ENCODE peak calls at places on chromosomes 6 and 20, in nine cellular contexts. One of them, this sample, is unnamed.

GRCh38 chr6:136775548-136775947 is 16.7 kb downstream of the MAP3K5 start:
- DNase-seq in AG04449: peak
- DNase-seq in hepatocyte: no peak
- DNase-seq in AG09309: peak
- DNase-seq in heart right ventricle: no peak
- DNase-seq in colonic mucosa: no peak
- DNase-seq in glutamatergic neuron: no peak
- DNase-seq in AG09319: no peak
- DNase-seq in WERI-Rb-1: no peak
- DNase-seq in this sample: no peak

GRCh38 chr6:34709386-34709785 is 12.8 kb upstream of the ILRUN start:
- DNase-seq in AG04449: no peak
- DNase-seq in hepatocyte: peak
- DNase-seq in AG09309: no peak
- DNase-seq in heart right ventricle: peak
- DNase-seq in colonic mucosa: no peak
- DNase-seq in glutamatergic neuron: peak
- DNase-seq in AG09319: peak
- DNase-seq in WERI-Rb-1: peak
- DNase-seq in this sample: no peak

GRCh38 chr6:18088419-18089296 is 33.8 kb downstream of the NHLRC1 start:
- DNase-seq in AG04449: no peak
- DNase-seq in hepatocyte: no peak
- DNase-seq in AG09309: no peak
- DNase-seq in heart right ventricle: no peak
- DNase-seq in colonic mucosa: no peak
- DNase-seq in glutamatergic neuron: no peak
- DNase-seq in AG09319: no peak
- DNase-seq in WERI-Rb-1: no peak
- DNase-seq in this sample: no peak

GRCh38 chr6:122647765-122648164 is 37.6 kb downstream of the PKIB start:
- DNase-seq in AG04449: no peak
- DNase-seq in hepatocyte: no peak
- DNase-seq in AG09309: no peak
- DNase-seq in heart right ventricle: no peak
- DNase-seq in colonic mucosa: no peak
- DNase-seq in glutamatergic neuron: no peak
- DNase-seq in AG09319: no peak
- DNase-seq in WERI-Rb-1: no peak
- DNase-seq in this sample: no peak

GRCh38 chr6:3610206-3610605 is 141.3 kb downstream of the PXDC1 start:
- DNase-seq in AG04449: peak
- DNase-seq in hepatocyte: peak
- DNase-seq in AG09309: no peak
- DNase-seq in heart right ventricle: no peak
- DNase-seq in colonic mucosa: no peak
- DNase-seq in glutamatergic neuron: no peak
- DNase-seq in AG09319: no peak
- DNase-seq in WERI-Rb-1: peak
- DNase-seq in this sample: no peak

GRCh38 chr6:79233611-79234149 is 802 bp downstream of the HMGN3 start:
- DNase-seq in AG04449: peak
- DNase-seq in hepatocyte: peak
- DNase-seq in AG09309: peak
- DNase-seq in heart right ventricle: peak
- DNase-seq in colonic mucosa: peak
- DNase-seq in glutamatergic neuron: peak
- DNase-seq in AG09319: peak
- DNase-seq in WERI-Rb-1: peak
- DNase-seq in this sample: no peak

GRCh38 chr20:6489361-6490154 is 277.9 kb upstream of the BMP2 start:
- DNase-seq in AG04449: no peak
- DNase-seq in hepatocyte: peak
- DNase-seq in AG09309: no peak
- DNase-seq in heart right ventricle: no peak
- DNase-seq in colonic mucosa: peak
- DNase-seq in glutamatergic neuron: no peak
- DNase-seq in AG09319: no peak
- DNase-seq in WERI-Rb-1: peak
- DNase-seq in this sample: no peak

GRCh38 chr20:9520096-9520495 is 5.7 kb downstream of the LAMP5 start:
- DNase-seq in AG04449: no peak
- DNase-seq in hepatocyte: no peak
- DNase-seq in AG09309: no peak
- DNase-seq in heart right ventricle: no peak
- DNase-seq in colonic mucosa: no peak
- DNase-seq in glutamatergic neuron: no peak
- DNase-seq in AG09319: no peak
- DNase-seq in WERI-Rb-1: no peak
- DNase-seq in this sample: no peak

GRCh38 chr20:25043499-25044260 is 14.3 kb downstream of the ACSS1 start:
- DNase-seq in AG04449: no peak
- DNase-seq in hepatocyte: no peak
- DNase-seq in AG09309: no peak
- DNase-seq in heart right ventricle: no peak
- DNase-seq in colonic mucosa: no peak
- DNase-seq in glutamatergic neuron: no peak
- DNase-seq in AG09319: no peak
- DNase-seq in WERI-Rb-1: no peak
- DNase-seq in this sample: no peak

GRCh38 chr6:134593024-134593423 is 275.1 kb upstream of the SGK1 start:
- DNase-seq in AG04449: no peak
- DNase-seq in hepatocyte: no peak
- DNase-seq in AG09309: no peak
- DNase-seq in heart right ventricle: no peak
- DNase-seq in colonic mucosa: no peak
- DNase-seq in glutamatergic neuron: no peak
- DNase-seq in AG09319: no peak
- DNase-seq in WERI-Rb-1: no peak
- DNase-seq in this sample: no peak

GRCh38 chr6:158518196-158519127 is 41.4 kb upstream of the TMEM181 start:
- DNase-seq in AG04449: no peak
- DNase-seq in hepatocyte: peak
- DNase-seq in AG09309: peak
- DNase-seq in heart right ventricle: peak
- DNase-seq in colonic mucosa: peak
- DNase-seq in glutamatergic neuron: peak
- DNase-seq in AG09319: peak
- DNase-seq in WERI-Rb-1: peak
- DNase-seq in this sample: no peak

GRCh38 chr6:108748959-108749358 is 99.3 kb upstream of the ARMC2 start:
- DNase-seq in AG04449: no peak
- DNase-seq in hepatocyte: no peak
- DNase-seq in AG09309: no peak
- DNase-seq in heart right ventricle: no peak
- DNase-seq in colonic mucosa: no peak
- DNase-seq in glutamatergic neuron: no peak
- DNase-seq in AG09319: no peak
- DNase-seq in WERI-Rb-1: no peak
- DNase-seq in this sample: no peak

GRCh38 chr20:45383131-45383530 is 5.0 kb upstream of the TP53TG5 start:
- DNase-seq in AG04449: no peak
- DNase-seq in hepatocyte: no peak
- DNase-seq in AG09309: no peak
- DNase-seq in heart right ventricle: no peak
- DNase-seq in colonic mucosa: no peak
- DNase-seq in glutamatergic neuron: no peak
- DNase-seq in AG09319: no peak
- DNase-seq in WERI-Rb-1: no peak
- DNase-seq in this sample: no peak

GRCh38 chr20:4717816-4718215 is 3.9 kb upstream of the PRND start:
- DNase-seq in AG04449: no peak
- DNase-seq in hepatocyte: no peak
- DNase-seq in AG09309: no peak
- DNase-seq in heart right ventricle: no peak
- DNase-seq in colonic mucosa: no peak
- DNase-seq in glutamatergic neuron: no peak
- DNase-seq in AG09319: no peak
- DNase-seq in WERI-Rb-1: no peak
- DNase-seq in this sample: no peak

GRCh38 chr20:32440758-32441078 is 82.6 kb downstream of the ASXL1 start:
- DNase-seq in AG04449: no peak
- DNase-seq in hepatocyte: no peak
- DNase-seq in AG09309: no peak
- DNase-seq in heart right ventricle: no peak
- DNase-seq in colonic mucosa: no peak
- DNase-seq in glutamatergic neuron: no peak
- DNase-seq in AG09319: no peak
- DNase-seq in WERI-Rb-1: no peak
- DNase-seq in this sample: no peak

GRCh38 chr20:32437391-32438074 is 79.4 kb downstream of the ASXL1 start:
- DNase-seq in AG04449: no peak
- DNase-seq in hepatocyte: peak
- DNase-seq in AG09309: no peak
- DNase-seq in heart right ventricle: no peak
- DNase-seq in colonic mucosa: no peak
- DNase-seq in glutamatergic neuron: no peak
- DNase-seq in AG09319: no peak
- DNase-seq in WERI-Rb-1: no peak
- DNase-seq in this sample: no peak

GRCh38 chr20:32438331-32438858 is 80.3 kb downstream of the ASXL1 start:
- DNase-seq in AG04449: no peak
- DNase-seq in hepatocyte: no peak
- DNase-seq in AG09309: no peak
- DNase-seq in heart right ventricle: no peak
- DNase-seq in colonic mucosa: no peak
- DNase-seq in glutamatergic neuron: no peak
- DNase-seq in AG09319: no peak
- DNase-seq in WERI-Rb-1: no peak
- DNase-seq in this sample: no peak

GRCh38 chr20:32440069-32440757 is 82.1 kb downstream of the ASXL1 start:
- DNase-seq in AG04449: no peak
- DNase-seq in hepatocyte: peak
- DNase-seq in AG09309: no peak
- DNase-seq in heart right ventricle: no peak
- DNase-seq in colonic mucosa: no peak
- DNase-seq in glutamatergic neuron: no peak
- DNase-seq in AG09319: no peak
- DNase-seq in WERI-Rb-1: no peak
- DNase-seq in this sample: no peak

DNA sequence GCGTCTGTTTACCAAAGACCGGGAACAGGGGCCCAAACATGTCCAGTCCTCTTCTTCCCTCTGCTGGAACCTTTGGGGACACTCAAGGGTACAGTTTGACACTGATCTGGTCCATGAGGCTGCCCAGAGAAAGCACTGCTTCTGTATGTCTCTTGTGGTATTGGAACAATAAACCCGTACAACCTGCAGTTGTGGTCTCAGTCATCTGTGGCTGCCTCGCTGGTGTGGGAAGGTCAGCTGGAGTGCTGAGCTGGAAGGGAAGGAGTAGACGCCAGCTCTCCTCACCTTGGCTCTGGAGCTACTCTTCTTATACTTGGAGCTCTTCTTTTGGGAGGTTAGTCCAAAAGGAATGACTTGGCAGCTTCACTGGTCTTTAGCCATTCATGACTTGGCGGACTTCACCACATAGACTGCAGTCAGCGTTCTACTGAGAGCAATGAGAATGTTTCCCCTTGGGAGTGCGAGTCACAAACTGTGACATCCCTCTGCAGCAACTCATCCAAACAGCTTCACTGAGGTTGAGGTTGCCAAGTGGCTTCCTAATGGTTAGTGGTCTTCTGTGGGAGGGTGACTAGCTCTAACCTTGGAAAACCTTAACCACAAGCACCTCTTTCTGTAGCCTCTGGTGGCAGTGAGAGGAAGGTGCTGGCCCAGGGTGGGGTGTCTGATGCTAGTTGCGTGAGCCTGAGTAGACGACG is 81.2 kb downstream of the ASXL1 start:
- DNase-seq in AG04449: peak
- DNase-seq in hepatocyte: peak
- DNase-seq in AG09309: peak
- DNase-seq in heart right ventricle: no peak
- DNase-seq in colonic mucosa: no peak
- DNase-seq in glutamatergic neuron: no peak
- DNase-seq in AG09319: peak
- DNase-seq in WERI-Rb-1: no peak
- DNase-seq in this sample: no peak
- TF ChIP-seq CTCF in AG04449: no peak
- TF ChIP-seq CTCF in hepatocyte: peak
- TF ChIP-seq CTCF in AG09309: peak
- TF ChIP-seq CTCF in heart right ventricle: no peak
- TF ChIP-seq CTCF in colonic mucosa: no peak
- TF ChIP-seq CTCF in glutamatergic neuron: no peak
- TF ChIP-seq CTCF in AG09319: no peak
- TF ChIP-seq CTCF in WERI-Rb-1: no peak
- TF ChIP-seq CTCF in this sample: no peak

GRCh38 chr20:50931048-50931305 is 260 bp downstream of the ADNP start:
- DNase-seq in AG04449: no peak
- DNase-seq in hepatocyte: no peak
- DNase-seq in AG09309: no peak
- DNase-seq in heart right ventricle: no peak
- DNase-seq in colonic mucosa: no peak
- DNase-seq in glutamatergic neuron: no peak
- DNase-seq in AG09319: no peak
- DNase-seq in WERI-Rb-1: no peak
- DNase-seq in this sample: no peak
- TF ChIP-seq CTCF in AG04449: no peak
- TF ChIP-seq CTCF in hepatocyte: no peak
- TF ChIP-seq CTCF in AG09309: no peak
- TF ChIP-seq CTCF in heart right ventricle: no peak
- TF ChIP-seq CTCF in colonic mucosa: no peak
- TF ChIP-seq CTCF in glutamatergic neuron: no peak
- TF ChIP-seq CTCF in AG09319: no peak
- TF ChIP-seq CTCF in WERI-Rb-1: no peak
- TF ChIP-seq CTCF in this sample: no peak

DNA sequence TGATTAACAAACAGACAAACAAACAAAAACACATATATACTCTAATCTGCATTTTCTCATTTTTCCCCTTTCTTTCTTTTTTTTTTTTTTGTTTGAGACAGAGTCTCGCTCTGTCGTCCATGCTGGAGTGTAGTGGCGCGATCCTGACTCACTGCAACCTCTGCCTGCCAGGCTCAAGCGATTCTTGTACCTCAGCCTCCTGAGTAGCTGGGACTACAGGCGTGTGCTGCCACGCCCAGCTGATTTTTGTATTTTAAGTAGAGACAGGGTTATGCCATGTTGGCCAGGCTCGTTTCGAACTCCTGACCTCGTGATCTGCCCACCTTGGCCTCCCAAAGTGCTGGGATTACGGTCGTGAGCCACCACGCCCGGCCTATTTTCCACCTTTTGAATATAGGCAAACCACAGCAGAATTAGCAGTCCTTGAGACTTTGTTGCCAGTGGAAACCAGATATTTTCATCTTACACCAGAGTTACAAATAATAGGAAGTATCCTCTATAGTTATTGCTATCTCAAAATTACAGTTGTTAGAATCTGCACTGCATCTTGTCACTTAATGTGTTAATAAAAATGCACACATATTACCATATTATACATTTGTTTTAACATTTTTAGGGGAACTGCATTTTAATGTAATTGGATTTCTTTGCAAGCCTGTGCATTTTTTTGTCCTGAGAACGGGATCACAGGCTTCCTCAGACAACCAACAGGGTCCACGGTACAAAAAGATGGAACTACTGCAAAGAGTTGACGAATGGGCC is 208.2 kb upstream of the ZNF217 start:
- DNase-seq in AG04449: no peak
- DNase-seq in hepatocyte: no peak
- DNase-seq in AG09309: no peak
- DNase-seq in heart right ventricle: no peak
- DNase-seq in colonic mucosa: peak
- DNase-seq in glutamatergic neuron: no peak
- DNase-seq in AG09319: no peak
- DNase-seq in WERI-Rb-1: no peak
- DNase-seq in this sample: no peak
- TF ChIP-seq CTCF in AG04449: no peak
- TF ChIP-seq CTCF in hepatocyte: no peak
- TF ChIP-seq CTCF in AG09309: no peak
- TF ChIP-seq CTCF in heart right ventricle: no peak
- TF ChIP-seq CTCF in colonic mucosa: no peak
- TF ChIP-seq CTCF in glutamatergic neuron: no peak
- TF ChIP-seq CTCF in AG09319: no peak
- TF ChIP-seq CTCF in WERI-Rb-1: no peak
- TF ChIP-seq CTCF in this sample: no peak

GRCh38 chr6:166485651-166486535 is 100.6 kb downstream of the RAMACL start:
- DNase-seq in AG04449: no peak
- DNase-seq in hepatocyte: no peak
- DNase-seq in AG09309: no peak
- DNase-seq in heart right ventricle: no peak
- DNase-seq in colonic mucosa: no peak
- DNase-seq in glutamatergic neuron: peak
- DNase-seq in AG09319: no peak
- DNase-seq in WERI-Rb-1: no peak
- DNase-seq in this sample: no peak
- TF ChIP-seq CTCF in AG04449: no peak
- TF ChIP-seq CTCF in hepatocyte: peak
- TF ChIP-seq CTCF in AG09309: no peak
- TF ChIP-seq CTCF in heart right ventricle: no peak
- TF ChIP-seq CTCF in colonic mucosa: no peak
- TF ChIP-seq CTCF in glutamatergic neuron: no peak
- TF ChIP-seq CTCF in AG09319: no peak
- TF ChIP-seq CTCF in WERI-Rb-1: peak
- TF ChIP-seq CTCF in this sample: no peak

This sample was measured in epithelial cell of proximal tubule.